ENCODE peak calls at places on chromosomes 7 and 10, in nine cellular contexts. U is IMR-90, R is OCI-LY7, S is neuronal stem cell, T is right atrium auricular region, P is tibial nerve, Z is lung, W is colonic mucosa, F is ovary. N is an unnamed sample. For H3K4me1, the result is how much of the 10 kb centered on the place peaks cover.

GRCh38 chr7:107661081-107661864 is 645 bp downstream of the SLC26A4 start:
- DNase-seq in S (peak), Z (peak), R (no peak), P (peak), W (peak), T (no peak), U (peak), F (peak), N (peak)

GRCh38 chr7:142371586-142372377 is 113.9 kb upstream of the PRSS58 start:
- DNase-seq in Z (no peak), P (no peak), R (no peak), U (no peak), F (no peak), W (no peak), S (no peak), T (no peak), N (no peak)

GRCh38 chr10:65501259-65501658 is 1424.6 kb upstream of the LRRTM3 start:
- DNase-seq in F (no peak), R (peak), U (no peak), Z (no peak), S (no peak), W (no peak), T (no peak), P (no peak), N (no peak)

GRCh38 chr10:10860455-10860976 is 157.2 kb upstream of the CELF2 start:
- DNase-seq in Z (no peak), R (no peak), P (no peak), F (no peak), U (no peak), W (no peak), S (no peak), T (no peak), N (no peak)

GRCh38 chr7:90896458-90896857 is 300.3 kb downstream of the CDK14 start:
- DNase-seq in W (no peak), S (no peak), F (no peak), R (no peak), T (no peak), Z (no peak), P (no peak), U (no peak), N (no peak)

GRCh38 chr7:18019562-18019961 is 8.1 kb downstream of the PRPS1L1 start:
- DNase-seq in S (no peak), U (peak), W (no peak), Z (no peak), T (no peak), F (no peak), R (no peak), P (no peak), N (no peak)

GRCh38 chr10:4835494-4835918 is 9.5 kb downstream of the AKR1E2 start:
- DNase-seq in S (no peak), Z (peak), U (no peak), P (no peak), W (no peak), T (no peak), R (no peak), F (no peak), N (no peak)

GRCh38 chr10:42640610-42641229 is 2.4 kb upstream of the ZNF33B start:
- DNase-seq in F (no peak), S (no peak), R (no peak), U (no peak), W (peak), P (no peak), Z (no peak), T (no peak), N (peak)

GRCh38 chr10:48253970-48254657 is 20.4 kb downstream of the FRMPD2 start:
- DNase-seq in F (no peak), P (no peak), R (no peak), T (peak), U (no peak), W (no peak), S (no peak), Z (no peak), N (peak)

GRCh38 chr7:380724-381210 is 90.8 kb downstream of the FOXL3 start:
- DNase-seq in R (no peak), U (no peak), Z (no peak), W (peak), T (no peak), F (no peak), S (no peak), P (no peak), N (no peak)

GRCh38 chr10:131569851-131570715 is 258.6 kb upstream of the TCERG1L start:
- DNase-seq in U (no peak), Z (no peak), S (peak), W (peak), P (no peak), R (no peak), F (no peak), T (peak), N (no peak)

GRCh38 chr10:90865400-90865799 is 6.4 kb upstream of the RPP30 start:
- DNase-seq in W (no peak), T (no peak), P (no peak), R (peak), S (no peak), U (peak), Z (no peak), F (no peak), N (no peak)

GRCh38 chr10:36888925-36889573 is 236.3 kb upstream of the ANKRD30A start:
- DNase-seq in Z (no peak), T (no peak), P (no peak), W (peak), S (peak), F (no peak), U (peak), R (peak), N (peak)

GRCh38 chr7:57868771-57869483 is 418.9 kb downstream of the ZNF716 start:
- DNase-seq in R (no peak), F (no peak), S (no peak), P (no peak), T (no peak), W (no peak), Z (no peak), U (no peak), N (no peak)

GRCh38 chr7:147207988-147208387 is 1091.4 kb downstream of the CNTNAP2 start:
- DNase-seq in S (no peak), Z (no peak), U (no peak), R (no peak), T (no peak), F (no peak), P (no peak), W (no peak), N (no peak)

GRCh38 chr7:106944035-106944665 is 79.1 kb downstream of the PIK3CG start:
- DNase-seq in Z (no peak), F (no peak), P (no peak), R (no peak), W (no peak), T (no peak), S (no peak), U (no peak), N (no peak)

GRCh38 chr10:83736008-83736407 is 403.3 kb upstream of the GHITM start:
- DNase-seq in Z (no peak), S (no peak), T (no peak), W (no peak), U (no peak), R (no peak), P (no peak), F (no peak), N (no peak)

GRCh38 chr10:33410096-33410859 is 75.8 kb upstream of the NRP1 start:
- DNase-seq in W (no peak), F (no peak), P (no peak), S (no peak), T (no peak), U (peak), Z (no peak), R (no peak), N (no peak)

GRCh38 chr7:66050990-66051424 is 24.6 kb upstream of the ASL start:
- DNase-seq in P (no peak), T (no peak), W (no peak), S (no peak), Z (peak), U (peak), R (no peak), F (no peak), N (peak)

GRCh38 chr7:134441264-134441663 is 17.6 kb downstream of the AKR1B1 start:
- DNase-seq in U (no peak), W (no peak), S (no peak), Z (no peak), P (no peak), F (no peak), R (no peak), T (peak), N (no peak)

GRCh38 chr10:75772153-75772887 is 340.9 kb downstream of the LRMDA start:
- DNase-seq in T (no peak), U (no peak), W (no peak), P (no peak), R (peak), F (no peak), S (no peak), Z (no peak), N (no peak)

GRCh38 chr7:6290345-6290744 is 17.9 kb upstream of the CYTH3 start:
- DNase-seq in P (no peak), W (no peak), S (no peak), U (peak), F (no peak), Z (no peak), R (no peak), T (no peak), N (peak)

GRCh38 chr7:149291036-149291835 is 29.2 kb downstream of the ZNF783 start:
- DNase-seq in U (no peak), T (no peak), W (no peak), Z (no peak), R (peak), P (no peak), S (no peak), F (no peak), N (no peak)

GRCh38 chr7:29336851-29337627 is 142.5 kb downstream of the CHN2 start:
- DNase-seq in P (no peak), T (no peak), W (no peak), U (no peak), R (no peak), Z (no peak), F (no peak), S (no peak), N (no peak)

GRCh38 chr7:121313793-121314676 is 14.8 kb upstream of the WNT16 start:
- DNase-seq in U (no peak), R (peak), S (no peak), P (no peak), W (peak), T (no peak), F (no peak), Z (no peak), N (no peak)

GRCh38 chr7:103148131-103148993 is 537 bp downstream of the NAPEPLD start:
- DNase-seq in T (no peak), S (no peak), W (peak), Z (no peak), U (no peak), R (no peak), P (no peak), F (no peak), N (no peak)

GRCh38 chr7:66110861-66111260 is 3.8 kb upstream of the CRCP start:
- DNase-seq in U (peak), Z (no peak), S (no peak), T (no peak), F (no peak), W (no peak), R (no peak), P (no peak), N (peak)

GRCh38 chr10:24238527-24239247 is 29.7 kb downstream of the KIAA1217 start:
- DNase-seq in F (no peak), R (no peak), U (no peak), W (peak), T (no peak), P (no peak), S (no peak), Z (peak), N (peak)

GRCh38 chr7:131947661-131948060 is 391.2 kb upstream of the PODXL start:
- DNase-seq in P (no peak), S (no peak), F (no peak), U (no peak), W (no peak), Z (no peak), R (no peak), T (no peak), N (no peak)

GRCh38 chr7:134780166-134780853 is 876 bp downstream of the CALD1 start:
- DNase-seq in T (no peak), P (peak), F (no peak), R (no peak), Z (no peak), U (no peak), S (no peak), W (no peak), N (peak)

GRCh38 chr7:158351481-158351880 is 236.1 kb downstream of the PTPRN2 start:
- DNase-seq in S (no peak), F (no peak), W (no peak), R (no peak), U (no peak), Z (no peak), P (no peak), T (no peak), N (no peak)

GRCh38 chr10:63644398-63645142 is 123.4 kb downstream of the REEP3 start:
- DNase-seq in R (no peak), F (no peak), W (no peak), T (no peak), U (no peak), S (no peak), Z (no peak), P (no peak), N (no peak)

GRCh38 chr10:12130237-12130872 is 878 bp downstream of the SEC61A2 start:
- DNase-seq in F (no peak), W (peak), Z (peak), P (peak), U (peak), T (no peak), S (peak), R (peak), N (peak)

GRCh38 chr10:45410807-45411606 is 37.0 kb downstream of the ALOX5 start:
- DNase-seq in Z (no peak), P (no peak), U (no peak), F (no peak), W (no peak), R (no peak), S (no peak), T (no peak), N (no peak)

DNA sequence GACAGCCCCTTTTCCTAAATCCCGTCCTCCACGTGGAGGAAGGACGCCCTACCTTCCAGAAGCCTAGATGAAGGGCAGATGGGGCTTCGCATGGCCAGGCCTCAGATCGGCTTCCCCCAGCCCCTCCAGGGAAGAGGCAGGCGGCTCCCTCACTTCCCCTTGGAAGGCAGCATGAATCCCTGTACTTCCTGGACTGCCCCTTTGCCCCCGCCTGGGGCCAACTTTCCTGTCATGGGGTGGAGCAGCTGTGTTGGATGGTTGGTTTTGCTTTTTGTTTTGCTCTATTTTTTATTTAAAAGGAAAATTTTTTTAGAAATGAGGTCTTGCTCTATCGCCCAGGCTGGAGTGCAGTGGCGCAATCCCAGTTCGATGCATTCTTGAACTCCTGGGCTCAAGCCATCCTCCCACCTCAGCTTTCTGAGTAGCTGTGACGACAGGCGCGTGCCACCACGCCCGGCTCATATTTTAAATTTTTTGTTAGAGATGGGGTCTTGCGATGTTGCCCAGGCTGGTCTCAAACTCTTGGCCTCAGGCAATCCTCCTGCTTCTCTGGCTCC is 27.2 kb downstream of the GTF2IRD1 start:
- DNase-seq in R (no peak), F (peak), S (no peak), P (peak), Z (peak), U (peak), T (peak), W (peak), N (no peak)
- H3K4me1 ChIP-seq in R (under half), F (under half), S (under half), P (half or more), Z (under half), U (half or more), T (half or more), W (under half), N (half or more)

DNA sequence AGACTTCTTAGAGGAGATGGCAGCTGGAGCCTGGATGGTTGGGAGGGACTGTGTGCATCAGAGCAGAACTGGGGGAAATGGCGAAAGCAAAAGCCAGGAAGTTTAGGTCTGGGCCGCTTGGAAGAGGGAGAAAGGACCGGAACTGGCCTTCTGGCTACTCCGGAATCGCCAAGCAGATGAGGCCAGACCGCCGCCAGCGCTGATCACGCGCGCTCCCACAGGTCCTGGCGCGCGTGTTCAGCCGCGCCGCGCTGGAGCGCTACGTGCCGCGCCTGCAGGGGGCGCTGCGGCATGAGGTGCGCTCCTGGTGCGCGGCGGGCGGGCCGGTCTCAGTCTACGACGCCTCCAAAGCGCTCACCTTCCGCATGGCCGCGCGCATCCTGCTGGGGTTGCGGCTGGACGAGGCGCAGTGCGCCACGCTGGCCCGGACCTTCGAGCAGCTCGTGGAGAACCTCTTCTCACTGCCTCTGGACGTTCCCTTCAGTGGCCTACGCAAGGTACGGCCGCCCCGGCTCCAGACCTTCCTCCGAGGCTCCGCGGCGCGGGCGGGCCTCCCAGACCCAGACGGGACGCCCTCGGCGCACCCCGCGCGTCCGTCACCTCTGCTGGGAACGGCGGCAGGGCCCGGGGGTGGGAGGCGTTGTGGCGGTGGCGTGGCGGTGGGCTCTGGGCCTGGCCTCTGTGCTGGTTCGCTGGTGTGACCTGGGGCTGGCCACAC is 2.1 kb downstream of the CYP26C1 start:
- DNase-seq in P (no peak), Z (no peak), W (peak), U (peak), S (no peak), R (no peak), T (peak), F (no peak), N (no peak)
- H3K4me3 ChIP-seq in P (no peak), Z (no peak), W (peak), U (peak), S (no peak), R (no peak), T (no peak), F (no peak), N (no peak)

GRCh38 chr10:122855745-122856144 is 10.1 kb upstream of the CUZD1 start:
- DNase-seq in W (no peak), R (no peak), U (peak), T (no peak), P (no peak), Z (no peak), S (no peak), F (no peak), N (no peak)

GRCh38 chr10:122853665-122854313 is 8.1 kb upstream of the CUZD1 start:
- DNase-seq in Z (no peak), P (no peak), W (no peak), R (no peak), S (no peak), T (no peak), U (peak), F (no peak), N (no peak)

GRCh38 chr10:122856902-122857301 is 11.2 kb upstream of the CUZD1 start:
- DNase-seq in S (no peak), Z (no peak), T (no peak), P (no peak), U (peak), F (no peak), R (no peak), W (no peak), N (no peak)

GRCh38 chr10:122852261-122852660 is 6.6 kb upstream of the CUZD1 start:
- DNase-seq in R (no peak), P (no peak), Z (no peak), T (no peak), F (no peak), W (no peak), U (no peak), S (no peak), N (peak)

DNA sequence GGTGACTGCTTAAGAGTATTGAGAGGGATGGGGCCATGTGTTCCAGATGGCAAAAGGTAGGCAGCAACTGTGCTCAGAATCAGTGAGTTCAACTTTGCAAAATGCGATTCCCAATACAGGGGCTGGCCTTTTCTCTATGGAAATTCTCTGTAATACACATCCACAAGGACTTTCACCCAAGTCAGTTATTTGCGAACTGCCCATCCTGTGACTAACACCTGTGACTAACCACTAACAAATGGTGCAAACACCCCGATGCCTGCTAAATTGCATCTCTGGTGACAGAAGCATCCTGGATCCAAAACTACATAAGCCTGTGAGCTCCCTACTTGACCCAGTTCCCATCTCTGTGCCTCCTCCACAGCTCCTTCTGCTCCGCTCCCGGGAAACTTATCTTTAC is 9.0 kb upstream of the CUZD1 start:
- DNase-seq in F (no peak), U (peak), S (no peak), W (no peak), P (no peak), R (no peak), Z (no peak), T (no peak), N (no peak)
- H3K27ac ChIP-seq in F (no peak), U (peak), S (no peak), W (no peak), P (no peak), R (no peak), Z (no peak), T (no peak), N (no peak)

DNA sequence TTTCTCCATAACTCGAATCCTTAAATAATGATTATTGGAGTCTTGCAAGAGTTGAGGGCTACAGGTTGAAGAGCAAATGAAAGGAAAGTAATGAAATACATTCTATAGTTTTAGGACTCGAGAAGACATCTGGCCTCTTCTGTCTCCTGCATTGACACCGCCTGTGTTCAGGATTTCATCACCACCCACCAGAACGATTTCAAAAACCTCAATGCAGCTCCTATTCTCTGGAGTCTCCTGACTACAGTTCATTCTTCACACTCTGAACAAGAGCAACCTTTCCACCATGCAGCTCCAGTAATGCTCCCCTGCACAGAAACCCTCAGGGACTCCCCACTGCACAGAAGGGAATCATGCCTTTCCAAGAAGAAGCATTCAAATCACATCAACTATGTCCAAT is 5.5 kb downstream of the IL15RA start:
- DNase-seq in Z (peak), R (no peak), S (no peak), T (peak), U (no peak), F (peak), P (no peak), W (peak), N (no peak)
- H3K4me1 ChIP-seq in Z (under half), R (under half), S (under half), T (under half), U (under half), F (under half), P (under half), W (under half), N (under half)

DNA sequence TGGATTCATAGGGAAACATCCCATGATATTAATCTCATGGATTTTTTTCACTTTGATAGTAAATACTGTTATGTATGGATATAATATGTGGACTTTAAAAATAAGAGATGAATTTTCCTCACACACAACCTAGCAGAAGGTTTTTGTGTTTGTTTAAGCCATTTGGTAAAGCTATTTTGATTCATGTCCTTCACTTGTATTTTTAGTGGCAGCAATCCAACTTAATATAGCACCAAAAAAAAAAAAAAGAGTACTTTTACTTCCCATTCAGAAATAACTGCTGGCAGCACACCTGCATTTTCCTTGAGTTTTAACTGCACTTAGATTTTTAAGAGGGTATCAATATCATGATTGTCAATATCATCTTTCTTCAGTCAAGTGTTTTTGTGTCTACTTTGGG is 60.0 kb downstream of the MCMBP start:
- DNase-seq in Z (no peak), P (no peak), R (no peak), U (no peak), S (no peak), F (no peak), T (no peak), W (no peak), N (no peak)
- H3K4me3 ChIP-seq in Z (no peak), P (no peak), R (no peak), U (no peak), S (no peak), F (no peak), T (no peak), W (no peak), N (no peak)

N was measured in PC-9.